ENCODE peak calls at places on chromosome 7, in nine cellular contexts. One of them, this sample, is unnamed.

GRCh38 chr7:25725483-25725882 is 426.5 kb upstream of the NFE2L3 start:
- DNase-seq in GM23248: no peak
- DNase-seq in GM06990: no peak
- DNase-seq in non-pigmented ciliary epithelial cell: no peak
- DNase-seq in endodermal cell: no peak
- DNase-seq in endothelial cell: no peak
- DNase-seq in anterior cingulate cortex: no peak
- DNase-seq in GM10248: no peak
- DNase-seq in stimulated activated CD4-positive, alpha-beta T cell treated with anti-CD3 and anti-CD28 coated beads, Interleukin-1b, Interleukin-23, amount 100 ng/mL, for 4 hours: no peak
- DNase-seq in this sample: no peak

GRCh38 chr7:141045842-141046630 is 27.8 kb upstream of the TMEM178B start:
- DNase-seq in GM23248: peak; percentile 60
- DNase-seq in GM06990: no peak
- DNase-seq in non-pigmented ciliary epithelial cell: no peak
- DNase-seq in endodermal cell: no peak
- DNase-seq in endothelial cell: no peak
- DNase-seq in anterior cingulate cortex: no peak
- DNase-seq in GM10248: no peak
- DNase-seq in stimulated activated CD4-positive, alpha-beta T cell treated with anti-CD3 and anti-CD28 coated beads, Interleukin-1b, Interleukin-23, amount 100 ng/mL, for 4 hours: no peak
- DNase-seq in this sample: no peak

GRCh38 chr7:69411466-69411865 is 186.8 kb upstream of the AUTS2 start:
- DNase-seq in GM23248: no peak
- DNase-seq in GM06990: no peak
- DNase-seq in non-pigmented ciliary epithelial cell: no peak
- DNase-seq in endodermal cell: no peak
- DNase-seq in endothelial cell: no peak
- DNase-seq in anterior cingulate cortex: no peak
- DNase-seq in GM10248: no peak
- DNase-seq in stimulated activated CD4-positive, alpha-beta T cell treated with anti-CD3 and anti-CD28 coated beads, Interleukin-1b, Interleukin-23, amount 100 ng/mL, for 4 hours: no peak
- DNase-seq in this sample: no peak

GRCh38 chr7:13880789-13881188 is 108.7 kb downstream of the ETV1 start:
- DNase-seq in GM23248: peak; percentile 88
- DNase-seq in GM06990: no peak
- DNase-seq in non-pigmented ciliary epithelial cell: peak; percentile 70
- DNase-seq in endodermal cell: no peak
- DNase-seq in endothelial cell: no peak
- DNase-seq in anterior cingulate cortex: no peak
- DNase-seq in GM10248: no peak
- DNase-seq in stimulated activated CD4-positive, alpha-beta T cell treated with anti-CD3 and anti-CD28 coated beads, Interleukin-1b, Interleukin-23, amount 100 ng/mL, for 4 hours: no peak
- DNase-seq in this sample: no peak

GRCh38 chr7:70693690-70694356 is 438.1 kb upstream of the GALNT17 start:
- DNase-seq in GM23248: peak; percentile 73
- DNase-seq in GM06990: peak; percentile 84
- DNase-seq in non-pigmented ciliary epithelial cell: no peak
- DNase-seq in endodermal cell: peak; percentile 89
- DNase-seq in endothelial cell: peak; percentile 76
- DNase-seq in anterior cingulate cortex: peak; percentile 72
- DNase-seq in GM10248: peak; percentile 75
- DNase-seq in stimulated activated CD4-positive, alpha-beta T cell treated with anti-CD3 and anti-CD28 coated beads, Interleukin-1b, Interleukin-23, amount 100 ng/mL, for 4 hours: peak; percentile 46
- DNase-seq in this sample: peak; percentile 31

GRCh38 chr7:137097111-137097510 is 228.7 kb downstream of the CHRM2 start:
- DNase-seq in GM23248: no peak
- DNase-seq in GM06990: no peak
- DNase-seq in non-pigmented ciliary epithelial cell: no peak
- DNase-seq in endodermal cell: no peak
- DNase-seq in endothelial cell: no peak
- DNase-seq in anterior cingulate cortex: no peak
- DNase-seq in GM10248: no peak
- DNase-seq in stimulated activated CD4-positive, alpha-beta T cell treated with anti-CD3 and anti-CD28 coated beads, Interleukin-1b, Interleukin-23, amount 100 ng/mL, for 4 hours: no peak
- DNase-seq in this sample: no peak

GRCh38 chr7:26147030-26147429 is 5.0 kb upstream of the NFE2L3 start:
- DNase-seq in GM23248: peak; percentile 49
- DNase-seq in GM06990: no peak
- DNase-seq in non-pigmented ciliary epithelial cell: no peak
- DNase-seq in endodermal cell: no peak
- DNase-seq in endothelial cell: no peak
- DNase-seq in anterior cingulate cortex: no peak
- DNase-seq in GM10248: no peak
- DNase-seq in stimulated activated CD4-positive, alpha-beta T cell treated with anti-CD3 and anti-CD28 coated beads, Interleukin-1b, Interleukin-23, amount 100 ng/mL, for 4 hours: no peak
- DNase-seq in this sample: no peak

GRCh38 chr7:128104109-128104742 is 73.0 kb upstream of the LRRC4 start:
- DNase-seq in GM23248: peak; percentile 62
- DNase-seq in GM06990: peak; percentile 56
- DNase-seq in non-pigmented ciliary epithelial cell: no peak
- DNase-seq in endodermal cell: no peak
- DNase-seq in endothelial cell: no peak
- DNase-seq in anterior cingulate cortex: no peak
- DNase-seq in GM10248: peak; percentile 56
- DNase-seq in stimulated activated CD4-positive, alpha-beta T cell treated with anti-CD3 and anti-CD28 coated beads, Interleukin-1b, Interleukin-23, amount 100 ng/mL, for 4 hours: no peak
- DNase-seq in this sample: no peak

GRCh38 chr7:56091591-56091990 is 1.2 kb downstream of the PHKG1 start:
- DNase-seq in GM23248: peak; percentile 22
- DNase-seq in GM06990: no peak
- DNase-seq in non-pigmented ciliary epithelial cell: no peak
- DNase-seq in endodermal cell: no peak
- DNase-seq in endothelial cell: no peak
- DNase-seq in anterior cingulate cortex: peak; percentile 84
- DNase-seq in GM10248: no peak
- DNase-seq in stimulated activated CD4-positive, alpha-beta T cell treated with anti-CD3 and anti-CD28 coated beads, Interleukin-1b, Interleukin-23, amount 100 ng/mL, for 4 hours: no peak
- DNase-seq in this sample: peak; percentile 41

GRCh38 chr7:1854521-1855395 is 184.7 kb downstream of the ELFN1 start:
- DNase-seq in GM23248: no peak
- DNase-seq in GM06990: no peak
- DNase-seq in non-pigmented ciliary epithelial cell: no peak
- DNase-seq in endodermal cell: peak; percentile 38
- DNase-seq in endothelial cell: no peak
- DNase-seq in anterior cingulate cortex: no peak
- DNase-seq in GM10248: no peak
- DNase-seq in stimulated activated CD4-positive, alpha-beta T cell treated with anti-CD3 and anti-CD28 coated beads, Interleukin-1b, Interleukin-23, amount 100 ng/mL, for 4 hours: no peak
- DNase-seq in this sample: no peak

GRCh38 chr7:102433319-102434038 is at the start of gene ORAI2:
- DNase-seq in GM23248: peak; percentile 90
- DNase-seq in GM06990: peak; percentile 86
- DNase-seq in non-pigmented ciliary epithelial cell: no peak
- DNase-seq in endodermal cell: peak; percentile 88
- DNase-seq in endothelial cell: peak; percentile 85
- DNase-seq in anterior cingulate cortex: peak; percentile 80
- DNase-seq in GM10248: peak; percentile 90
- DNase-seq in stimulated activated CD4-positive, alpha-beta T cell treated with anti-CD3 and anti-CD28 coated beads, Interleukin-1b, Interleukin-23, amount 100 ng/mL, for 4 hours: peak; percentile 85
- DNase-seq in this sample: peak; percentile 85

GRCh38 chr7:12685550-12685949 is 1.9 kb upstream of the ARL4A start:
- DNase-seq in GM23248: peak; percentile 73
- DNase-seq in GM06990: no peak
- DNase-seq in non-pigmented ciliary epithelial cell: no peak
- DNase-seq in endodermal cell: peak; percentile 84
- DNase-seq in endothelial cell: peak; percentile 54
- DNase-seq in anterior cingulate cortex: no peak
- DNase-seq in GM10248: no peak
- DNase-seq in stimulated activated CD4-positive, alpha-beta T cell treated with anti-CD3 and anti-CD28 coated beads, Interleukin-1b, Interleukin-23, amount 100 ng/mL, for 4 hours: no peak
- DNase-seq in this sample: no peak

GRCh38 chr7:46908770-46909169 is 673.1 kb downstream of the TNS3 start:
- DNase-seq in GM23248: peak; percentile 78
- DNase-seq in GM06990: no peak
- DNase-seq in non-pigmented ciliary epithelial cell: peak; percentile 68
- DNase-seq in endodermal cell: no peak
- DNase-seq in endothelial cell: no peak
- DNase-seq in anterior cingulate cortex: no peak
- DNase-seq in GM10248: no peak
- DNase-seq in stimulated activated CD4-positive, alpha-beta T cell treated with anti-CD3 and anti-CD28 coated beads, Interleukin-1b, Interleukin-23, amount 100 ng/mL, for 4 hours: no peak
- DNase-seq in this sample: no peak

GRCh38 chr7:134782121-134782623 is 2.7 kb downstream of the CALD1 start:
- DNase-seq in GM23248: peak; percentile 64
- DNase-seq in GM06990: peak; percentile 12
- DNase-seq in non-pigmented ciliary epithelial cell: no peak
- DNase-seq in endodermal cell: no peak
- DNase-seq in endothelial cell: no peak
- DNase-seq in anterior cingulate cortex: no peak
- DNase-seq in GM10248: peak; percentile 21
- DNase-seq in stimulated activated CD4-positive, alpha-beta T cell treated with anti-CD3 and anti-CD28 coated beads, Interleukin-1b, Interleukin-23, amount 100 ng/mL, for 4 hours: no peak
- DNase-seq in this sample: no peak

GRCh38 chr7:266851-267840 is 22.8 kb upstream of the FOXL3 start:
- DNase-seq in GM23248: no peak
- DNase-seq in GM06990: no peak
- DNase-seq in non-pigmented ciliary epithelial cell: no peak
- DNase-seq in endodermal cell: peak; percentile 80
- DNase-seq in endothelial cell: no peak
- DNase-seq in anterior cingulate cortex: no peak
- DNase-seq in GM10248: no peak
- DNase-seq in stimulated activated CD4-positive, alpha-beta T cell treated with anti-CD3 and anti-CD28 coated beads, Interleukin-1b, Interleukin-23, amount 100 ng/mL, for 4 hours: no peak
- DNase-seq in this sample: no peak

GRCh38 chr7:18961997-18962396 is 155.4 kb downstream of the TWIST1 start:
- DNase-seq in GM23248: peak; percentile 14
- DNase-seq in GM06990: no peak
- DNase-seq in non-pigmented ciliary epithelial cell: no peak
- DNase-seq in endodermal cell: no peak
- DNase-seq in endothelial cell: no peak
- DNase-seq in anterior cingulate cortex: no peak
- DNase-seq in GM10248: no peak
- DNase-seq in stimulated activated CD4-positive, alpha-beta T cell treated with anti-CD3 and anti-CD28 coated beads, Interleukin-1b, Interleukin-23, amount 100 ng/mL, for 4 hours: no peak
- DNase-seq in this sample: no peak

GRCh38 chr7:69893915-69894314 is 295.6 kb downstream of the AUTS2 start:
- DNase-seq in GM23248: peak; percentile 27
- DNase-seq in GM06990: no peak
- DNase-seq in non-pigmented ciliary epithelial cell: no peak
- DNase-seq in endodermal cell: no peak
- DNase-seq in endothelial cell: peak; percentile 10
- DNase-seq in anterior cingulate cortex: no peak
- DNase-seq in GM10248: no peak
- DNase-seq in stimulated activated CD4-positive, alpha-beta T cell treated with anti-CD3 and anti-CD28 coated beads, Interleukin-1b, Interleukin-23, amount 100 ng/mL, for 4 hours: no peak
- DNase-seq in this sample: no peak